ENCODE peak calls at places on chromosomes 6 and 20, in seven cellular contexts. S is GM20000; Y is CD8-positive, alpha-beta T cell; X is B cell; T is activated T-cell treated with anti-CD3 and anti-CD28 coated beads, Interleukin-2, amount 50 U/mL, for 1 hour; U is NCI-H2081; E is activated CD4-positive, CD25-positive, alpha-beta regulatory T cell. N is an unnamed sample.
A peak's percentile ranks its signal among the peaks of the same experiment; 100 is the strongest.

GRCh38 chr6:158066161-158066781 is 84.6 kb downstream of the SYNJ2 start:
- DNase-seq in S (no peak), Y (no peak), X (no peak), T (no peak), U (no peak), E (no peak), N (no peak)

GRCh38 chr20:41224281-41224680 is 86.9 kb downstream of the PLCG1 start:
- DNase-seq in S (no peak), Y (no peak), X (no peak), T (no peak), U (no peak), E (no peak), N (no peak)

GRCh38 chr6:38477680-38478260 is 162.0 kb downstream of the BTBD9 start:
- DNase-seq in S (no peak), Y (no peak), X (no peak), T (no peak), U (no peak), E (no peak), N (no peak)

GRCh38 chr20:40931348-40932044 is 97.1 kb upstream of the TOP1 start:
- DNase-seq in S (no peak), Y (no peak), X (no peak), T (no peak), U (no peak), E (no peak), N (no peak)

GRCh38 chr6:14791525-14791924 is 454.3 kb upstream of the JARID2 start:
- DNase-seq in S (no peak), Y (no peak), X (no peak), T (no peak), U (no peak), E (no peak), N (no peak)

GRCh38 chr6:152625213-152625612 is 11.9 kb downstream of the SYNE1 start:
- DNase-seq in S (no peak), Y (no peak), X (no peak), T (no peak), U (peak; percentile 14), E (no peak), N (no peak)

GRCh38 chr20:45266977-45267376 is 12.6 kb upstream of the SLPI start:
- DNase-seq in S (no peak), Y (no peak), X (no peak), T (no peak), U (no peak), E (no peak), N (no peak)

GRCh38 chr20:62632575-62632974 is 9.7 kb upstream of the SLCO4A1 start:
- DNase-seq in S (no peak), Y (no peak), X (no peak), T (no peak), U (peak; percentile 87), E (no peak), N (no peak)

GRCh38 chr20:49187330-49188100 is 619 bp downstream of the STAU1 start:
- DNase-seq in S (peak; percentile 69), Y (peak; percentile 17), X (no peak), T (no peak), U (peak; percentile 39), E (peak; percentile 26), N (no peak)

GRCh38 chr6:18693923-18694322 is 306.8 kb downstream of the RNF144B start:
- DNase-seq in S (no peak), Y (no peak), X (no peak), T (no peak), U (peak; percentile 54), E (no peak), N (no peak)

GRCh38 chr20:32534661-32535240 is 50.4 kb downstream of the NOL4L start:
- DNase-seq in S (peak; percentile 41), Y (peak; percentile 75), X (no peak), T (peak; percentile 69), U (no peak), E (peak; percentile 26), N (no peak)

GRCh38 chr20:53666144-53666543 is 72.5 kb upstream of the ZNF217 start:
- DNase-seq in S (peak; percentile 1), Y (no peak), X (no peak), T (no peak), U (no peak), E (no peak), N (no peak)

GRCh38 chr20:63327229-63327745 is 33.9 kb downstream of the CHRNA4 start:
- DNase-seq in S (no peak), Y (no peak), X (no peak), T (no peak), U (no peak), E (no peak), N (no peak)

GRCh38 chr6:141482773-141483172 is 650.0 kb upstream of the GJE1 start:
- DNase-seq in S (no peak), Y (no peak), X (no peak), T (no peak), U (peak; percentile 27), E (no peak), N (peak; percentile 6)

GRCh38 chr6:159682265-159682664 is 10.8 kb downstream of the SOD2 start:
- DNase-seq in S (no peak), Y (no peak), X (no peak), T (no peak), U (no peak), E (no peak), N (no peak)

GRCh38 chr6:18343741-18344140 is 43.4 kb upstream of the RNF144B start:
- DNase-seq in S (no peak), Y (no peak), X (no peak), T (no peak), U (no peak), E (no peak), N (no peak)

GRCh38 chr20:31869942-31870702 is at the start of the genes DUSP15 and TTLL9:
- DNase-seq in S (peak; percentile 67), Y (no peak), X (peak; percentile 72), T (peak; percentile 31), U (no peak), E (no peak), N (no peak)

GRCh38 chr20:57941121-57941522 is 231.3 kb upstream of the PMEPA1 start:
- DNase-seq in S (no peak), Y (no peak), X (no peak), T (no peak), U (peak; percentile 63), E (no peak), N (no peak)

GRCh38 chr6:68679399-68679798 is 44.3 kb downstream of the ADGRB3 start:
- DNase-seq in S (no peak), Y (no peak), X (no peak), T (no peak), U (no peak), E (no peak), N (no peak)

GRCh38 chr6:7190791-7191190 is 83.0 kb downstream of the RREB1 start:
- DNase-seq in S (no peak), Y (no peak), X (no peak), T (no peak), U (no peak), E (no peak), N (no peak)

GRCh38 chr6:166670894-166671293 is 43.8 kb upstream of the RPS6KA2 start:
- DNase-seq in S (no peak), Y (no peak), X (no peak), T (no peak), U (no peak), E (no peak), N (no peak)

GRCh38 chr6:56148488-56149190 is 98.7 kb downstream of the COL21A1 start:
- DNase-seq in S (no peak), Y (no peak), X (no peak), T (no peak), U (no peak), E (no peak), N (no peak)

GRCh38 chr6:168794515-168794914 is 353.5 kb downstream of the SMOC2 start:
- DNase-seq in S (no peak), Y (no peak), X (no peak), T (no peak), U (no peak), E (no peak), N (no peak)